ENCODE peak calls at places on chromosomes 2 and 18, in seven cellular contexts. F, H, M, N, L, I and D are unnamed samples.

GRCh38 chr18:49728542-49728941 is 84.8 kb downstream of the ACAA2 start:
- DNase-seq in F (peak; percentile 67), H (no peak), M (no peak), N (peak; percentile 81), L (peak; percentile 53), I (peak; percentile 53), D (peak; percentile 16)

GRCh38 chr2:26454561-26455001 is 23.3 kb downstream of the OTOF start:
- DNase-seq in F (no peak), H (no peak), M (no peak), N (no peak), L (no peak), I (no peak), D (no peak)

GRCh38 chr18:37484893-37485834 is 80.4 kb downstream of the CELF4 start:
- DNase-seq in F (peak; percentile 46), H (no peak), M (no peak), N (peak; percentile 72), L (peak; percentile 65), I (no peak), D (no peak)

GRCh38 chr2:223230352-223230751 is 178.4 kb downstream of the KCNE4 start:
- DNase-seq in F (no peak), H (no peak), M (peak; percentile 82), N (no peak), L (no peak), I (no peak), D (no peak)

GRCh38 chr18:59459352-59460059 is 100.4 kb upstream of the LMAN1 start:
- DNase-seq in F (peak; percentile 29), H (no peak), M (no peak), N (no peak), L (no peak), I (no peak), D (no peak)

GRCh38 chr2:217826505-217826904 is 176.3 kb downstream of the TNS1 start:
- DNase-seq in F (no peak), H (no peak), M (peak; percentile 94), N (no peak), L (no peak), I (peak; percentile 92), D (peak; percentile 73)

GRCh38 chr2:153864022-153864421 is 7.7 kb upstream of the GALNT13 start:
- DNase-seq in F (no peak), H (no peak), M (no peak), N (no peak), L (peak; percentile 6), I (no peak), D (no peak)

GRCh38 chr2:216373896-216374295 is 1.6 kb upstream of the MARCHF4 start:
- DNase-seq in F (no peak), H (no peak), M (no peak), N (no peak), L (no peak), I (no peak), D (no peak)

GRCh38 chr2:108932736-108933135 is 56.3 kb downstream of the EDAR start:
- DNase-seq in F (no peak), H (no peak), M (no peak), N (no peak), L (no peak), I (no peak), D (no peak)

GRCh38 chr2:206563374-206563773 is 78.9 kb upstream of the FAM237A start:
- DNase-seq in F (no peak), H (no peak), M (no peak), N (no peak), L (no peak), I (no peak), D (no peak)

GRCh38 chr2:85893428-85894258 is 4.9 kb upstream of the ST3GAL5 start:
- DNase-seq in F (no peak), H (no peak), M (no peak), N (no peak), L (no peak), I (no peak), D (no peak)

GRCh38 chr2:225072444-225072843 is 30.2 kb upstream of the DOCK10 start:
- DNase-seq in F (no peak), H (no peak), M (no peak), N (no peak), L (no peak), I (no peak), D (no peak)

GRCh38 chr2:144508162-144508765 is 11.7 kb downstream of the ZEB2 start:
- DNase-seq in F (no peak), H (no peak), M (no peak), N (no peak), L (no peak), I (no peak), D (no peak)

GRCh38 chr2:181573140-181573736 is 83.7 kb downstream of the CERKL start:
- DNase-seq in F (no peak), H (no peak), M (no peak), N (no peak), L (no peak), I (no peak), D (no peak)

GRCh38 chr2:107735206-107735605 is 91.5 kb upstream of the RGPD4 start:
- DNase-seq in F (no peak), H (no peak), M (no peak), N (no peak), L (no peak), I (no peak), D (no peak)

GRCh38 chr2:235773188-235773928 is 279.5 kb downstream of the AGAP1 start:
- DNase-seq in F (no peak), H (no peak), M (no peak), N (no peak), L (no peak), I (no peak), D (no peak)

GRCh38 chr2:208062113-208062512 is 36.8 kb upstream of the PLEKHM3 start:
- DNase-seq in F (no peak), H (no peak), M (no peak), N (no peak), L (no peak), I (no peak), D (no peak)
- TF ChIP-seq CTCF in F (no peak), H (peak; percentile 15), M (no peak), N (no peak), L (peak; percentile 23), I (peak; percentile 25), D (peak; percentile 35)

DNA sequence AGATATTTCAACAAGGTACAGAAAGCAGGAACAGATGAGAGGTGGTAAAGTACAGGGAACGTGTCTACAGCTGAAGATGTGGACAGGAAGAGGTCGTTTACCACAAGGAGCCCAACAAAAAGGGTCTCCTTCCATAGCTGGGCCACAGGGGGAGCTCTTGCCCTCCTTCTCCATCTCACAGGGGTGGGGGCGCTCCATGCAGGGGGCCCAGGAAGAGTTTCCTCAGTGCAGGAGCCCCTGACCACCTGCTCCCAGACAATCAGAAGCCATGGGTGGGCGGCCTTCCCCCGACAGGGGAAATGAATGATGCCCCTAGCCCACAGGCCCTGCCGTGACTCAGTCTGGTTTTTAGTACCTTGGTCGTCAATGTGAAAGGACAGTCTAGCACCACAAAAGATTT is 163.6 kb upstream of the ZNF516 start:
- DNase-seq in F (peak; percentile 53), H (no peak), M (no peak), N (peak; percentile 83), L (peak; percentile 67), I (no peak), D (no peak)
- TF ChIP-seq CTCF in F (no peak), H (no peak), M (no peak), N (peak; percentile 63), L (peak; percentile 53), I (no peak), D (no peak)

DNA sequence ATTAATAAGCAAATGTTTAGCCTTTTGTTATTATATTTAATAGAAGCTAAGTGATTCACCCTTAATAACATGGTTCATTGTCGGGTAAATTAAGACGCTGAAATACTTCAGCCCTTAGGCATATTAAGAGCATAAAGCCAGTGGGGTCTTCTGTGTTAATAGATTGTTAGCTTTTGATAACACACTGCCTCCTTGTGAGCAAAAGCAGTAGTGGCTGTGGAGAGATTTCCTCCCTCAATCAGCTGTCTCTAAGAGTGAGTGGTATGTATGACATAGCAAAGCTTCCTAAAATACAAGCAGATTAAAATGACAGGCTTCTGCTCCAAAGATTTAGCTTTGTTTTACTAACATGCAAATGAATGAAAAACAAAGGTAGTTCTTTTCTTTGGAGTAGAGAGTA is 143.7 kb upstream of the SYT4 start:
- DNase-seq in F (no peak), H (no peak), M (no peak), N (peak; percentile 29), L (no peak), I (no peak), D (no peak)
- TF ChIP-seq CTCF in F (no peak), H (no peak), M (no peak), N (peak; percentile 31), L (peak; percentile 41), I (no peak), D (no peak)

GRCh38 chr2:228321019-228321418 is 139.5 kb upstream of the SPHKAP start:
- DNase-seq in F (no peak), H (no peak), M (no peak), N (no peak), L (no peak), I (no peak), D (peak; percentile 12)

GRCh38 chr2:228318218-228318617 is 136.7 kb upstream of the SPHKAP start:
- DNase-seq in F (no peak), H (no peak), M (no peak), N (peak; percentile 66), L (peak; percentile 28), I (no peak), D (peak; percentile 38)
- TF ChIP-seq CTCF in F (no peak), H (no peak), M (no peak), N (peak; percentile 48), L (peak; percentile 62), I (peak; percentile 10), D (no peak)

DNA sequence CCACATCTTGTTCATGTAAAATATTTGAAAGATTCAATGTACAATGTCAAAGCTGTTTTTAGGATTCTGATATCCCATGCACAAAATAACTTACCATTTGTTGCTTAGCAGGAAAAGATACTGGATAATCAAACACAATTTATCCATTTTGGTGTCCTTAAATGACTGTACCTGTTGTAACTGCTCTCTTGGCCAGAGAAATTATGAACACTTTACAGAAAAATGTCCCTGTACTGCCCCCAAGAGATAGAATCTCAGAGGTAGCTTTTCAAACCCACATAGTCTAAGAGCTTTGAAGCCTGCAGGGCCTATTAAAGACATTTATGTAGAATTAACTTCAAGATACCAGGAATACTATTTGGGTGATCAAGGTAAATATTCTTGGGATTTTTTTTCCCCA is 12.2 kb upstream of the ME2 start:
- DNase-seq in F (peak; percentile 39), H (no peak), M (no peak), N (no peak), L (no peak), I (no peak), D (no peak)
- TF ChIP-seq CTCF in F (no peak), H (no peak), M (no peak), N (no peak), L (no peak), I (no peak), D (no peak)

GRCh38 chr18:45664824-45665763 is 49.8 kb downstream of the SLC14A2 start:
- DNase-seq in F (peak; percentile 74), H (peak; percentile 47), M (peak; percentile 31), N (peak; percentile 70), L (peak; percentile 67), I (no peak), D (no peak)
- TF ChIP-seq CTCF in F (peak; percentile 63), H (peak; percentile 93), M (peak; percentile 94), N (peak; percentile 84), L (peak; percentile 95), I (peak; percentile 94), D (peak; percentile 94)

GRCh38 chr18:63120541-63121059 is 199.0 kb downstream of the BCL2 start:
- DNase-seq in F (no peak), H (no peak), M (no peak), N (no peak), L (no peak), I (no peak), D (no peak)

GRCh38 chr18:63113899-63114565 is 205.5 kb downstream of the BCL2 start:
- DNase-seq in F (no peak), H (no peak), M (no peak), N (no peak), L (no peak), I (no peak), D (no peak)

GRCh38 chr18:63119647-63120046 is 199.9 kb downstream of the BCL2 start:
- DNase-seq in F (no peak), H (no peak), M (no peak), N (peak; percentile 51), L (no peak), I (peak; percentile 64), D (no peak)
- TF ChIP-seq CTCF in F (peak; percentile 50), H (no peak), M (peak; percentile 41), N (no peak), L (peak; percentile 39), I (peak; percentile 65), D (peak; percentile 51)